ENCODE peak calls at places on chromosomes 16 and 17, in eight cellular contexts. T, I, K, O, P, U, F and M are unnamed samples.

GRCh38 chr17:31095239-31096105 is 695 bp downstream of the NF1 start:
- DNase-seq in U (peak), K (peak), P (peak), O (peak), F (peak), I (peak), T (no peak), M (peak)

GRCh38 chr17:386145-386876 is 33.7 kb upstream of the RPH3AL start:
- DNase-seq in P (no peak), K (no peak), I (peak), U (peak), T (no peak), O (peak), F (peak), M (peak)

GRCh38 chr16:84109598-84110325 is 7.0 kb downstream of the MBTPS1 start:
- DNase-seq in F (no peak), I (no peak), K (peak), U (no peak), O (no peak), T (no peak), P (no peak), M (no peak)

GRCh38 chr17:65170839-65171238 is 33.7 kb downstream of the RGS9 start:
- DNase-seq in F (no peak), T (no peak), O (no peak), P (no peak), I (no peak), K (peak), U (peak), M (no peak)

GRCh38 chr17:1829579-1830257 is at the start of the genes RPA1 and SMYD4:
- DNase-seq in P (peak), O (peak), F (peak), U (peak), K (peak), I (peak), T (peak), M (peak)

GRCh38 chr17:27741361-27741861 is 58.9 kb downstream of the NOS2 start:
- DNase-seq in U (no peak), K (peak), I (no peak), F (no peak), P (no peak), O (no peak), T (no peak), M (no peak)

GRCh38 chr16:78955206-78955605 is 645.3 kb downstream of the MAF start:
- DNase-seq in P (no peak), O (no peak), K (no peak), U (no peak), I (no peak), T (no peak), F (no peak), M (no peak)

GRCh38 chr17:46881015-46881414 is 29.6 kb downstream of the WNT9B start:
- DNase-seq in U (no peak), P (no peak), I (no peak), K (no peak), F (no peak), T (no peak), O (no peak), M (no peak)

GRCh38 chr17:42525221-42525620 is 10.8 kb upstream of the NAGLU start:
- DNase-seq in T (no peak), P (no peak), K (peak), U (no peak), O (no peak), I (no peak), F (no peak), M (no peak)

GRCh38 chr17:46929413-46929812 is 6.5 kb downstream of the GOSR2 start:
- DNase-seq in O (no peak), K (peak), U (no peak), T (no peak), I (no peak), F (no peak), P (no peak), M (no peak)

GRCh38 chr17:76314392-76315227 is 6.5 kb upstream of the QRICH2 start:
- DNase-seq in T (no peak), U (no peak), I (no peak), K (peak), O (no peak), F (no peak), P (no peak), M (no peak)

GRCh38 chr17:3040882-3041281 is 22.5 kb downstream of the OR1D5 start:
- DNase-seq in U (no peak), I (no peak), K (no peak), P (no peak), F (no peak), T (no peak), O (no peak), M (no peak)

GRCh38 chr17:1907818-1908698 is 78.3 kb downstream of the RPA1 start:
- DNase-seq in O (no peak), K (peak), I (no peak), T (no peak), P (no peak), U (no peak), F (no peak), M (peak)

GRCh38 chr17:30964878-30965277 is 6.0 kb upstream of the RNF135 start:
- DNase-seq in F (no peak), P (no peak), I (no peak), K (peak), O (no peak), T (no peak), U (no peak), M (no peak)

GRCh38 chr16:85498607-85499006 is 114.5 kb upstream of the GSE1 start:
- DNase-seq in K (no peak), T (peak), U (no peak), F (no peak), P (no peak), I (no peak), O (no peak), M (no peak)

GRCh38 chr17:58107306-58107705 is 24.1 kb downstream of the DYNLL2 start:
- DNase-seq in U (no peak), O (no peak), F (no peak), T (no peak), K (no peak), P (no peak), I (no peak), M (no peak)

GRCh38 chr17:40122944-40123810 is 1.4 kb downstream of the MSL1 start:
- DNase-seq in F (peak), U (no peak), T (no peak), P (no peak), O (peak), I (peak), K (peak), M (peak)

GRCh38 chr16:50573279-50573678 is 25.1 kb downstream of the NKD1 start:
- DNase-seq in U (no peak), T (no peak), F (no peak), O (no peak), K (no peak), I (no peak), P (no peak), M (no peak)

GRCh38 chr17:32192379-32192778 is 50.1 kb downstream of the RHOT1 start:
- DNase-seq in U (no peak), F (no peak), I (no peak), O (no peak), P (no peak), T (no peak), K (peak), M (no peak)

GRCh38 chr17:77373298-77374169 is 232.8 kb downstream of the SEC14L1 start:
- DNase-seq in P (no peak), K (no peak), T (no peak), U (no peak), O (no peak), F (no peak), I (peak), M (peak)

GRCh38 chr17:77794846-77795245 is 163.7 kb upstream of the TNRC6C start:
- DNase-seq in K (no peak), P (no peak), I (peak), F (no peak), O (no peak), U (no peak), T (no peak), M (no peak)

GRCh38 chr17:81960130-81960958 is 643 bp downstream of the NOTUM start:
- DNase-seq in P (no peak), I (no peak), F (peak), U (no peak), O (no peak), K (no peak), T (no peak), M (no peak)
- TF ChIP-seq USF2 in P (no peak), I (no peak), F (no peak), U (no peak), O (no peak), K (no peak), T (no peak), M (peak)

GRCh38 chr16:72811188-72811720 is 236.7 kb downstream of the ZFHX3 start:
- DNase-seq in T (no peak), F (no peak), I (no peak), K (no peak), U (no peak), P (no peak), O (no peak), M (no peak)
- TF ChIP-seq USF2 in T (no peak), F (no peak), I (no peak), K (no peak), U (no peak), P (no peak), O (no peak), M (no peak)

GRCh38 chr16:57764341-57765159 is 29.0 kb downstream of the KATNB1 start:
- DNase-seq in I (peak), O (peak), T (peak), F (peak), K (peak), P (peak), U (peak), M (peak)
- TF ChIP-seq USF2 in I (no peak), O (peak), T (no peak), F (peak), K (peak), P (peak), U (no peak), M (no peak)

GRCh38 chr17:60170835-60171752 is 21.3 kb downstream of the CA4 start:
- DNase-seq in U (no peak), F (peak), O (no peak), K (peak), I (peak), P (no peak), T (no peak), M (no peak)
- TF ChIP-seq USF2 in U (no peak), F (no peak), O (no peak), K (no peak), I (no peak), P (no peak), T (no peak), M (no peak)